ENCODE peak calls at places on chromosomes 3 and 15, in seven cellular contexts. P is upper lobe of left lung, F is A549, L is sigmoid colon, T is stomach, J is ovary, H is H1. E is an unnamed sample.

GRCh38 chr3:13135811-13136321 is 62.6 kb upstream of the IQSEC1 start:
- DNase-seq in T (peak; percentile 14), F (no peak), P (no peak), L (peak; percentile 48), H (no peak), J (peak; percentile 10), E (no peak)

GRCh38 chr15:66748320-66748779 is 46.3 kb downstream of the SMAD6 start:
- DNase-seq in L (no peak), T (no peak), J (no peak), P (no peak), F (peak; percentile 67), H (peak; percentile 46), E (no peak)

GRCh38 chr3:59862686-59863085 is 812.9 kb upstream of the CFAP20DC start:
- DNase-seq in H (no peak), T (no peak), J (no peak), P (no peak), L (no peak), F (no peak), E (no peak)

GRCh38 chr15:42736178-42736792 is 643 bp downstream of the CDAN1 start:
- DNase-seq in T (no peak), F (no peak), J (peak; percentile 80), L (peak; percentile 64), P (no peak), H (no peak), E (no peak)

GRCh38 chr3:164864454-164864853 is 213.8 kb downstream of the SI start:
- DNase-seq in F (no peak), P (no peak), L (no peak), T (no peak), J (no peak), H (no peak), E (no peak)

GRCh38 chr3:8239095-8239494 is 262.5 kb upstream of the LMCD1 start:
- DNase-seq in L (no peak), T (peak; percentile 38), J (no peak), P (no peak), F (no peak), H (no peak), E (no peak)

GRCh38 chr3:100912571-100912970 is 80.7 kb downstream of the ABI3BP start:
- DNase-seq in H (no peak), L (no peak), T (no peak), J (no peak), P (no peak), F (no peak), E (no peak)

GRCh38 chr3:102510663-102511062 is 75.8 kb downstream of the ZPLD1 start:
- DNase-seq in F (no peak), L (no peak), T (no peak), J (no peak), P (no peak), H (no peak), E (no peak)

GRCh38 chr3:141302364-141303141 is 65.8 kb upstream of the ZBTB38 start:
- DNase-seq in P (no peak), H (no peak), J (no peak), F (peak; percentile 66), T (no peak), L (no peak), E (no peak)

GRCh38 chr15:57172925-57173324 is 203.4 kb upstream of the CGNL1 start:
- DNase-seq in F (no peak), T (no peak), P (no peak), J (no peak), H (no peak), L (no peak), E (no peak)

GRCh38 chr3:188947401-188947982 is 224.3 kb upstream of the TPRG1 start:
- DNase-seq in H (peak; percentile 74), J (peak; percentile 93), P (peak; percentile 96), F (peak; percentile 86), L (peak; percentile 95), T (peak; percentile 90), E (peak; percentile 89)

GRCh38 chr15:50247819-50248650 is 17.5 kb downstream of the HDC start:
- DNase-seq in P (no peak), F (no peak), J (no peak), H (no peak), T (peak; percentile 43), L (no peak), E (peak; percentile 53)

GRCh38 chr15:89381888-89382287 is 47.3 kb upstream of the POLG start:
- DNase-seq in H (no peak), L (no peak), P (no peak), F (no peak), T (no peak), J (no peak), E (no peak)

GRCh38 chr3:308597-309321 is 112.2 kb downstream of the CHL1 start:
- DNase-seq in T (no peak), J (no peak), P (peak; percentile 76), L (no peak), F (no peak), H (no peak), E (no peak)

GRCh38 chr3:18474202-18474601 is 49.1 kb upstream of the SATB1 start:
- DNase-seq in F (no peak), H (no peak), J (no peak), P (no peak), T (no peak), L (no peak), E (no peak)

GRCh38 chr3:44529927-44530326 is 25.1 kb upstream of the ZKSCAN7 start:
- DNase-seq in J (no peak), H (no peak), F (no peak), P (no peak), L (no peak), T (no peak), E (no peak)

GRCh38 chr15:42352401-42352800 is 6.9 kb upstream of the CAPN3 start:
- DNase-seq in J (peak; percentile 40), H (no peak), T (no peak), F (no peak), P (no peak), L (no peak), E (no peak)

GRCh38 chr15:52652984-52653383 is 26.2 kb downstream of the ATOSA start:
- DNase-seq in F (peak; percentile 67), P (no peak), H (no peak), L (no peak), T (no peak), J (no peak), E (peak; percentile 12)

GRCh38 chr3:182697345-182697919 is 95.9 kb upstream of the ATP11B start:
- DNase-seq in H (no peak), P (no peak), J (no peak), T (no peak), L (no peak), F (no peak), E (no peak)

GRCh38 chr3:64889991-64890390 is 202.2 kb upstream of the ADAMTS9 start:
- DNase-seq in H (no peak), T (no peak), L (peak; percentile 67), J (peak; percentile 86), F (no peak), P (no peak), E (no peak)

GRCh38 chr3:106862067-106862466 is 515.2 kb upstream of the CCDC54 start:
- DNase-seq in J (no peak), P (no peak), T (no peak), F (no peak), L (no peak), H (no peak), E (no peak)

GRCh38 chr15:77630956-77631789 is 1.5 kb downstream of the LINGO1 start:
- DNase-seq in L (no peak), P (peak; percentile 73), T (no peak), H (no peak), J (no peak), F (peak; percentile 25), E (peak; percentile 10)

GRCh38 chr3:129278439-129278969 is at the start of gene HMCES:
- DNase-seq in F (peak; percentile 82), J (peak; percentile 94), L (peak; percentile 96), H (peak; percentile 66), T (peak; percentile 94), P (peak; percentile 99), E (peak; percentile 95)

GRCh38 chr3:129277829-129278271 is 820 bp upstream of the HMCES start:
- DNase-seq in T (no peak), L (no peak), J (peak; percentile 40), F (peak; percentile 8), P (no peak), H (no peak), E (peak; percentile 19)

GRCh38 chr3:129281726-129282125 is 3.1 kb downstream of the HMCES start:
- DNase-seq in F (no peak), T (no peak), L (no peak), J (no peak), H (no peak), P (no peak), E (no peak)

GRCh38 chr3:129280183-129280582 is 1.5 kb downstream of the HMCES start:
- DNase-seq in L (no peak), T (no peak), H (no peak), F (no peak), J (no peak), P (no peak), E (no peak)

GRCh38 chr3:129278970-129279906 is 568 bp downstream of the HMCES start:
- DNase-seq in L (peak; percentile 75), J (peak; percentile 64), F (peak; percentile 56), T (peak; percentile 38), P (peak; percentile 83), H (peak; percentile 34), E (peak; percentile 47)
- TF ChIP-seq POLR2A in L (no peak), J (no peak), F (peak; percentile 35), T (no peak), P (peak; percentile 7), H (peak; percentile 22), E (peak; percentile 34)

GRCh38 chr3:150763122-150763840 is at the start of gene SIAH2:
- DNase-seq in J (peak; percentile 93), L (peak; percentile 96), T (peak; percentile 93), P (peak; percentile 99), H (no peak), F (peak; percentile 95), E (peak; percentile 95)
- TF ChIP-seq EP300 in J (no peak), L (peak; percentile 35), T (no peak), P (peak; percentile 73), H (no peak), F (no peak), E (no peak)

DNA sequence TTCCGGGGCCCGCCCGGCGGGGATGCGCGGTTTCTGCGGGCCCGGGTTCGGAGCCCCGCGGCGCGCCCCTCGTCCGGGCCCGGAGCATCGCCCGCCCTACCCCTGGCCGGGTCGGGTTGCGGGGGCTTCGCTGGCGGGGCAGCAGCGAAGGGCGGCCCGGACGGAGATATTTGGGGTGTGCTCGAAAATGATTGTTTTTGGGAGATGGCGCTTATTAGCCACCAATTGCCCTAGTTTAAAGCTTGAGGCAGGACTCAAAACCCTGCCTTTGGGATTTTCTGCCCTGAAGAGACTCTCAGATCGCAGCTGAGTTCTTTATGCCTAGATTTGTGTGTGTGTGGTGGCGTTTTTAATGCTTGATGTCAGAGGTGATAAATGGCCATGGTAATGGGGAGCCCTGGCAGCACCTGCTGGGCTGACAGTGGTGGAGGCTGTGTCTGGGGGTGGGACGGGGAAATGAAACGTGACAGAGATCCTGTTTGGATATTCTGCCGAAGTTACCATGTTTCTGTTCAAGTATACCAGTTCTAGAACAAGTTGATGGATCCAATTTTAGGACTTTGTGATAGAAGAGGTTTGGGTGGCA is 582 bp downstream of the KCTD6 start:
- DNase-seq in H (no peak), T (no peak), L (no peak), F (no peak), J (no peak), P (no peak), E (no peak)
- TF ChIP-seq POLR2A in H (no peak), T (no peak), L (no peak), F (no peak), J (no peak), P (no peak), E (no peak)

DNA sequence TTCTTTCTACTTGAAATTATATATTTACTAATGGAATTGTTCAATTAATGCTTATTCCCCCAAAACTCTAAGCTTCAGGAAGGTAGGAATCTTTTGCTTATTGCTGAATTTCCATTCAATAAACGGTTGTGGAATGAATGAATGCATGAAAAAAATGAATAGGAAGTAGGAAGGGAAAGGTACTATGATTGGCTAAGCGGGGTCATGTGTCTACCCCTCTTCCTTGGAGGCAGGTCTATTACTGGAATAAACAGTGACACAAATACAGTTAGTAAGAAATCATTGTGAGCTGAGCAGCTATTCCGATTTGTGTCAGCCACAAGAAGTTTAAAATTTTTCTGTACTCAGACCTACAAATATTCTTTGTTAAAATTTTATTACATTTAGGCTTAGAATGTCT is 10.5 kb upstream of the TRA2B start:
- DNase-seq in J (no peak), T (no peak), L (no peak), H (no peak), P (no peak), F (no peak), E (no peak)
- TF ChIP-seq EP300 in J (no peak), T (no peak), L (no peak), H (no peak), P (no peak), F (no peak), E (no peak)